ENCODE peak calls at places on chromosome 21, in ten cellular contexts. O, B, M, N, Q, T, A, I, D and L are unnamed samples.

GRCh38 chr21:42607525-42608102 is 45.8 kb upstream of the PDE9A start:
- DNase-seq in O (no peak), B (no peak), M (no peak), N (no peak), Q (no peak), T (no peak), A (no peak), I (peak; percentile 46), D (no peak), L (no peak)

GRCh38 chr21:36584980-36585940 is 105.3 kb upstream of the CLDN14 start:
- DNase-seq in O (no peak), B (no peak), M (no peak), N (no peak), Q (no peak), T (peak; percentile 20), A (peak; percentile 59), I (no peak), D (no peak), L (peak; percentile 24)

GRCh38 chr21:44957047-44957831 is 17.4 kb downstream of the SLX9 start:
- DNase-seq in O (no peak), B (no peak), M (no peak), N (no peak), Q (no peak), T (no peak), A (no peak), I (no peak), D (no peak), L (no peak)

GRCh38 chr21:42071146-42071737 is at the start of gene UMODL1:
- DNase-seq in O (no peak), B (peak; percentile 33), M (no peak), N (no peak), Q (no peak), T (no peak), A (no peak), I (peak; percentile 57), D (no peak), L (no peak)

GRCh38 chr21:45269861-45270260 is 17.8 kb downstream of the POFUT2 start:
- DNase-seq in O (no peak), B (no peak), M (no peak), N (no peak), Q (no peak), T (no peak), A (peak; percentile 11), I (no peak), D (no peak), L (no peak)

GRCh38 chr21:14989359-14989758 is 75.4 kb downstream of the NRIP1 start:
- DNase-seq in O (no peak), B (no peak), M (no peak), N (no peak), Q (no peak), T (no peak), A (no peak), I (no peak), D (no peak), L (no peak)

GRCh38 chr21:42051788-42052187 is 19.3 kb upstream of the UMODL1 start:
- DNase-seq in O (no peak), B (no peak), M (no peak), N (no peak), Q (no peak), T (no peak), A (no peak), I (no peak), D (no peak), L (no peak)

GRCh38 chr21:46515109-46515508 is 56.4 kb downstream of the DIP2A start:
- DNase-seq in O (no peak), B (no peak), M (no peak), N (no peak), Q (no peak), T (no peak), A (no peak), I (no peak), D (no peak), L (no peak)

GRCh38 chr21:45800339-45801080 is 157.0 kb downstream of the PCBP3 start:
- DNase-seq in O (no peak), B (no peak), M (no peak), N (no peak), Q (no peak), T (no peak), A (no peak), I (no peak), D (no peak), L (no peak)

GRCh38 chr21:26837539-26837938 is 7.7 kb downstream of the ADAMTS1 start:
- DNase-seq in O (no peak), B (no peak), M (no peak), N (no peak), Q (no peak), T (no peak), A (no peak), I (no peak), D (no peak), L (no peak)

GRCh38 chr21:28770867-28771661 is 221.6 kb downstream of the LTN1 start:
- DNase-seq in O (no peak), B (no peak), M (no peak), N (no peak), Q (no peak), T (no peak), A (no peak), I (no peak), D (no peak), L (no peak)

GRCh38 chr21:42499430-42500106 is 3.5 kb upstream of the RSPH1 start:
- DNase-seq in O (no peak), B (no peak), M (no peak), N (peak; percentile 16), Q (no peak), T (no peak), A (no peak), I (no peak), D (no peak), L (no peak)

GRCh38 chr21:32878654-32879053 is 107.1 kb upstream of the PAXBP1 start:
- DNase-seq in O (no peak), B (no peak), M (no peak), N (no peak), Q (no peak), T (no peak), A (no peak), I (no peak), D (no peak), L (no peak)

GRCh38 chr21:38244885-38245869 is 11.6 kb upstream of the KCNJ15 start:
- DNase-seq in O (no peak), B (no peak), M (peak; percentile 43), N (no peak), Q (peak; percentile 98), T (peak; percentile 50), A (peak; percentile 79), I (no peak), D (peak; percentile 60), L (peak; percentile 14)

GRCh38 chr21:36260030-36260787 is 59.8 kb upstream of the MORC3 start:
- DNase-seq in O (peak; percentile 8), B (peak; percentile 49), M (peak; percentile 36), N (peak; percentile 69), Q (peak; percentile 47), T (peak; percentile 38), A (peak; percentile 68), I (no peak), D (peak; percentile 44), L (peak; percentile 66)

GRCh38 chr21:21734088-21734487 is 735.9 kb downstream of the NCAM2 start:
- DNase-seq in O (no peak), B (no peak), M (no peak), N (no peak), Q (no peak), T (no peak), A (no peak), I (no peak), D (no peak), L (no peak)

GRCh38 chr21:41611966-41612606 is 104.1 kb upstream of the TMPRSS2 start:
- DNase-seq in O (peak; percentile 59), B (peak; percentile 46), M (no peak), N (peak; percentile 78), Q (no peak), T (no peak), A (no peak), I (peak; percentile 59), D (no peak), L (peak; percentile 30)

GRCh38 chr21:44314561-44314960 is 14.7 kb downstream of the PFKL start:
- DNase-seq in O (no peak), B (no peak), M (no peak), N (no peak), Q (no peak), T (no peak), A (no peak), I (no peak), D (no peak), L (no peak)

GRCh38 chr21:36425286-36425685 is 40.1 kb downstream of the CHAF1B start:
- DNase-seq in O (no peak), B (no peak), M (no peak), N (no peak), Q (no peak), T (no peak), A (no peak), I (no peak), D (no peak), L (no peak)

GRCh38 chr21:28568692-28569091 is 424.0 kb downstream of the LTN1 start:
- DNase-seq in O (no peak), B (no peak), M (no peak), N (no peak), Q (no peak), T (no peak), A (no peak), I (no peak), D (no peak), L (no peak)

GRCh38 chr21:39124852-39125251 is 58.4 kb downstream of the PSMG1 start:
- DNase-seq in O (no peak), B (no peak), M (no peak), N (no peak), Q (no peak), T (no peak), A (no peak), I (no peak), D (no peak), L (no peak)